ENCODE peak calls at places on chromosomes 12 and 14, in ten cellular contexts. N, M, S, X, C, W, Z, D, G and V are unnamed samples.

GRCh38 chr12:130070017-130070653 is 92.1 kb upstream of the FZD10 start:
- DNase-seq in N (peak; percentile 26), C (no peak), G (no peak), X (no peak), W (no peak), S (no peak), Z (no peak), D (no peak), M (no peak), V (no peak)

GRCh38 chr12:43861847-43862150 is 25.9 kb downstream of the TMEM117 start:
- DNase-seq in M (no peak), N (no peak), D (no peak), S (no peak), X (no peak), Z (no peak), W (no peak), C (no peak), G (no peak), V (no peak)

GRCh38 chr12:24378548-24379011 is 429.1 kb upstream of the SOX5 start:
- DNase-seq in W (no peak), X (no peak), N (no peak), Z (no peak), S (no peak), D (no peak), M (peak; percentile 92), C (no peak), G (no peak), V (no peak)

GRCh38 chr12:63864456-63864709 is 19.9 kb downstream of the SRGAP1 start:
- DNase-seq in G (no peak), C (no peak), N (no peak), D (no peak), M (no peak), X (no peak), S (no peak), W (no peak), Z (no peak), V (no peak)

GRCh38 chr14:88492272-88493089 is 62.3 kb downstream of the PTPN21 start:
- DNase-seq in W (peak; percentile 81), M (peak; percentile 94), N (peak; percentile 88), S (peak; percentile 54), X (peak; percentile 75), Z (no peak), G (peak; percentile 78), D (peak; percentile 68), C (peak; percentile 46), V (peak; percentile 36)

GRCh38 chr12:65561798-65562382 is 262.4 kb upstream of the HMGA2 start:
- DNase-seq in M (no peak), W (no peak), C (no peak), X (no peak), D (no peak), Z (no peak), S (no peak), G (no peak), N (no peak), V (no peak)

GRCh38 chr14:91311284-91311662 is 66.8 kb upstream of the GPR68 start:
- DNase-seq in W (no peak), C (peak; percentile 55), Z (no peak), X (no peak), G (no peak), S (peak; percentile 74), N (no peak), M (peak; percentile 72), D (peak; percentile 77), V (peak; percentile 59)

GRCh38 chr12:124097681-124098080 is 124.7 kb downstream of the ZNF664 start:
- DNase-seq in W (no peak), D (no peak), C (no peak), N (no peak), S (no peak), Z (no peak), M (no peak), X (no peak), G (no peak), V (no peak)

GRCh38 chr14:57865450-57866198 is at the start of gene SLC35F4:
- DNase-seq in M (no peak), Z (peak; percentile 55), W (peak; percentile 5), D (no peak), N (peak; percentile 88), G (no peak), C (no peak), S (no peak), X (no peak), V (peak; percentile 1)

GRCh38 chr12:48286665-48287064 is 64.1 kb downstream of the ZNF641 start:
- DNase-seq in D (no peak), N (peak; percentile 2), S (no peak), C (no peak), G (no peak), W (no peak), M (peak; percentile 61), Z (no peak), X (no peak), V (no peak)

DNA sequence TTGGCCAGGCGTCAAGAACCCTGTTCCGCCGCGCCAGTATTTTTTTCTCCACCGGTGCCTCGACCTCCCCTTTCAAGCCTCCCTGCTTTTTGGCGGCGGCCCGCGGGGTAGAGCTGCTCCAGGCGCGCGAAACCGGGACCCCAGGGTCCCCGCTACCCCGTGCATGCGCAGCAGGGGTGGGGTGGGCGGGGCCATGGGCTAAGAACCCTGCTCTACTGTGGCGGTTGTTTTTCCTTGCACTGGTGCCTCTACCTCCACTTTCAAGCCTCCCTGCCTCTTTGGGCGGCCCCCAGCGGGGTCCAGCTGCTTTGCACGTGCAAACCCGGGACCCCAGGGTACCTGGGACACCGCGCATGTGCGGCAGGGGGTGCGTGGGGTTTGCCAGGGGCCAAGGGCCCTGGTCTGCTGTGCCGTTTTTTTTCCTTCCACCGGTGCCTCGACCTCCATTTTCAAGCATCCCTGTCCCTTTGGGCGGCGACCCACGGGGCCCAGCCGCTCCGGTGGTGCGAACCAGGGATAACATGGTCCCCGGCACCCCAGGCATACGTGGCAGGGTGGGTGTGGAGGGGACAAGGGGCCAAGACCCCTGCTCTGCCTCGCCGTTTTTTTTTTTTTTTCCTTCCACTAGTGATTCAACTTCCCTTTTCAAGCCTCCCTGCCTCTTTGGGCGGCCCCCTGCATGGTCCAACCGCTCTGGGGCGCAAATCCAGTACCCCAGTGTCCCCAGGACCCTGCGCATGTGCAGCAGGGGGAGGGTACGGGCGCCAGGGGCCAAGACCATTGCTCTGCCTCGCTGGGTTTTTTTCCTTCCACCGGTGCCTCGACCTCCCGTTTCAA is 326.8 kb downstream of the ALG10 start:
- DNase-seq in C (no peak), M (no peak), Z (no peak), W (peak; percentile 62), S (no peak), D (no peak), G (no peak), N (no peak), X (no peak), V (no peak)
- H3K9me3 ChIP-seq in C (no peaks in the 10 kb centered on the region), M (peaks cover 2% of the 10 kb centered on the region), Z (no peaks in the 10 kb centered on the region), W (no peaks in the 10 kb centered on the region), S (no peaks in the 10 kb centered on the region), D (no peaks in the 10 kb centered on the region), G (no peaks in the 10 kb centered on the region), N (no peaks in the 10 kb centered on the region), X (no peaks in the 10 kb centered on the region), V (no peaks in the 10 kb centered on the region)

GRCh38 chr12:109273354-109273753 is 35.7 kb downstream of the FOXN4 start:
- DNase-seq in Z (no peak), M (no peak), S (no peak), C (no peak), X (no peak), N (no peak), W (no peak), G (no peak), D (peak; percentile 18), V (no peak)
- H3K4me3 ChIP-seq in Z (no peak overlapping the region), M (no peak overlapping the region), S (no peak overlapping the region), C (no peak overlapping the region), X (no peak overlapping the region), N (no peak overlapping the region), W (no peak overlapping the region), G (no peak overlapping the region), D (no peak overlapping the region), V (no peak overlapping the region)

GRCh38 chr12:11712491-11712890 is 63.0 kb downstream of the ETV6 start:
- DNase-seq in X (no peak), C (no peak), N (no peak), G (no peak), W (no peak), S (no peak), Z (no peak), M (no peak), D (no peak), V (no peak)
- H3K27ac ChIP-seq in X (no peak overlapping the region), C (no peak overlapping the region), N (no peak overlapping the region), G (no peak overlapping the region), W (no peak overlapping the region), S (no peak overlapping the region), Z (no peak overlapping the region), M (no peak overlapping the region), D (no peak overlapping the region), V (no peak overlapping the region)

DNA sequence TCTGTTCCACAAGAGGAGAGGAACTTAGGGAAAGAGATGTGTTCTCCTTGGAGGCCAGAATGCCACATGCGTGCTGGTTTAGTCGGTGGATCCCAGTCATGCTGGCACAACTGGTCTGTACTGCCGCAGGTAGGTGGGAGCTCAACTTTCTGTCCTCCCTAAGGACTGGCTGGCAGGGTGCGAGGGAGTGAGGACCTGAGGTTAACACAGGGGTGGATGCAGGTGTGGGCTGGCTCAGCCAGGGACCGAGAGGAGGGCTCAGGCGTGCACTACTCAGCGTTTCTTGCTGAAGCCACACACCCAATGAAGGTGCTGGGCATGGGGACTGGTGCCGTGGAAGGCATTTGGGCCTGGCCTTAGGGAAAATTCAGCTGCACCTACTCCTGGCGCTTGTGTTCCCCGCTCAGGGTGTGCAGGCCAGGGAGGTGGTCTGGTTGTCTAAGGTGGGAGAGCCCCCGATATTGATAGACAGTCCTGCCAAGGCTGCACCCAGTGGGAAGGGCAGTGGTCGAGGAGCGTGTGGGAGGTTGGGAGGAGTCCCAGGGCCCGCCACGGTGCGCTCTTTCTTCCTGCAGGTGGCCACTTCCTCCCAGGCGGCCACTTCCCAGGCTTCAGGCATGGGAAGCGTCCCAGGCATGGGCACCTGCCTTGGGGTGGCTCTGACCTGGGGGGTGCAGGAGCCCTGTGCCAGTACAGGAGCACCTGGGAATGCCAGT is 138.4 kb downstream of the ADGRD1 start:
- DNase-seq in X (peak; percentile 11), Z (peak; percentile 58), D (peak; percentile 14), G (no peak), S (no peak), C (no peak), M (no peak), W (no peak), N (no peak), V (no peak)
- H3K9me3 ChIP-seq in X (no peaks in the 10 kb centered on the region), Z (no peaks in the 10 kb centered on the region), D (no peaks in the 10 kb centered on the region), G (no peaks in the 10 kb centered on the region), S (no peaks in the 10 kb centered on the region), C (no peaks in the 10 kb centered on the region), M (no peaks in the 10 kb centered on the region), W (no peaks in the 10 kb centered on the region), N (no peaks in the 10 kb centered on the region), V (no peaks in the 10 kb centered on the region)